ENCODE peak calls at places on chromosome 20, in nine cellular contexts. F is transverse colon; R is mammary epithelial cell; E is RWPE2; Q is foreskin fibroblast; I is activated CD8-positive, alpha-beta T cell treated with anti-CD3 and anti-CD28 coated beads for 36 hours; O is neural crest cell; B is A549; G is bronchial epithelial cell. X is an unnamed sample.
A peak's percentile ranks its signal among the peaks of the same experiment; 100 is the strongest.

GRCh38 chr20:51346686-51347485 is 195.6 kb downstream of the NFATC2 start:
- DNase-seq in Q (peak; percentile 81), R (peak; percentile 86), G (peak; percentile 69), F (no peak), I (no peak), B (peak; percentile 24), O (no peak), E (peak; percentile 93), X (no peak)

GRCh38 chr20:25507385-25508082 is 77.8 kb downstream of the NINL start:
- DNase-seq in O (no peak), F (no peak), G (no peak), Q (no peak), B (no peak), E (no peak), I (no peak), R (no peak), X (no peak)

GRCh38 chr20:24948939-24949679 is at the start of gene CST7:
- DNase-seq in G (no peak), Q (no peak), B (no peak), O (no peak), E (peak; percentile 57), F (peak; percentile 63), R (peak; percentile 52), I (peak; percentile 94), X (peak; percentile 57)

GRCh38 chr20:38291961-38292360 is 12.0 kb upstream of the BPI start:
- DNase-seq in I (no peak), O (no peak), E (no peak), B (no peak), Q (no peak), F (no peak), R (no peak), G (no peak), X (no peak)

GRCh38 chr20:33337531-33338165 is 54.6 kb downstream of the BPIFB1 start:
- DNase-seq in O (no peak), B (no peak), I (no peak), E (no peak), F (no peak), Q (no peak), R (no peak), G (no peak), X (peak; percentile 60)

GRCh38 chr20:47995661-47996060 is 210.4 kb upstream of the SULF2 start:
- DNase-seq in Q (no peak), B (no peak), E (peak; percentile 17), O (no peak), R (no peak), F (no peak), G (no peak), I (no peak), X (no peak)

GRCh38 chr20:50724851-50725721 is 6.3 kb upstream of the PARD6B start:
- DNase-seq in F (peak; percentile 53), O (peak; percentile 28), B (peak; percentile 73), I (peak; percentile 91), E (peak; percentile 99), Q (peak; percentile 97), R (peak; percentile 98), G (peak; percentile 97), X (peak; percentile 19)

GRCh38 chr20:44648068-44648467 is 3.4 kb downstream of the ADA start:
- DNase-seq in B (no peak), Q (no peak), R (no peak), O (no peak), E (peak; percentile 72), F (no peak), I (no peak), G (no peak), X (no peak)

GRCh38 chr20:33653900-33654596 is 8.1 kb upstream of the C20orf144 start:
- DNase-seq in F (peak; percentile 87), I (no peak), Q (no peak), O (no peak), R (peak; percentile 34), G (no peak), E (peak; percentile 92), B (no peak), X (no peak)

GRCh38 chr20:50270569-50270968 is 79.9 kb downstream of the CEBPB start:
- DNase-seq in O (no peak), R (no peak), E (no peak), G (no peak), I (peak; percentile 28), Q (no peak), F (no peak), B (no peak), X (no peak)

GRCh38 chr20:3786126-3786484 is 435 bp downstream of the CENPB start:
- DNase-seq in E (no peak), G (peak; percentile 28), I (peak; percentile 59), B (no peak), F (peak; percentile 56), Q (peak; percentile 80), O (no peak), R (peak; percentile 52), X (peak; percentile 73)

GRCh38 chr20:37200926-37201826 is 21.8 kb upstream of the MROH8 start:
- DNase-seq in R (no peak), O (no peak), F (no peak), E (no peak), Q (no peak), G (no peak), B (no peak), I (no peak), X (no peak)

DNA sequence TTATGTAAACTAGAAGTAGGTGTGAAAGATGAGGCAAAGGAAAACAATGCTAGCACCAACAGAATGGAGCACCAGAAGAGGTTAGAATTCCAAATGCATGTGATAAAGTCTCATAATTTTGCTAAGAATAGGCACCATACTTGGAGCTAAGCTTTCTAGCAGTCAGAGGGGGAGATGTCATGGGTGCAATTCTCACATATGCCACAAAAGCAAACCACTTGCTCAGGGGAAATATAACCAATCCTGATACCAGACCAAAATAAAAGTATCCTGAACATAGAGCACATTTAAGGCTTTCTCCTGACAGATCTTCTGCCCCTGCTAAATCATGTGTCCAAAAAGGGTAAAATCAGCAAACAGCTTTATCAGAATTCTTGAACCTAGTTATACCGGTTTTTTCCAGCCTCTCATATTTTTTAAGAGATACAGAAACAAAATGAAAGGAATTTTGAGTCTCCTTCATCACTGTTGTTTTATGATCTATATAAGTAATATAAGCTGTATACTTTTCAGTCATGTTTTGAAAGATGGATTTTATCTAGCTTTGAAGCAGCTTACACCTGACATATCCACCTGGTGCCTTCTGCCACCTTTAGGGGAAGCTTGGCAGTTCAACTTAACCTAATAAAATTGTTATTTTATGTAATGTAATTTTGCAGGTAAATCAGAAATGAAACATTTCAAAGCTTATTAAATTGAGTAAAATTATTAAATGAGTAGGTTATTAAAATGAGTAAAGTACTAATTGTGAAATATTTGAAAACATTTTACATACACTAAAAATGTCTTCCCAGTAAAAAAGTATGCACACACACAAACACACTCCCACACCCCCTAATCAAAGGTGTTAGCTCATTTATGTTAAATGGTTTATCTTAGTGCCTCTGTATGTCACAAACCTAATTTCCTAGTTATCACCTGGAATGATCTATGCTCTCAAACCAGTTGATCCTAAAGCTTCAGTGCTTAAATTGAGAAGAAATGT is 2.8 kb downstream of the SPO11 start:
- DNase-seq in F (no peak), I (no peak), O (no peak), B (no peak), E (no peak), Q (no peak), R (peak; percentile 8), G (peak; percentile 40), X (no peak)
- TF ChIP-seq CTCF in F (no peak), I (no peak), O (peak; percentile 69), B (peak; percentile 35), E (peak; percentile 98), Q (no peak), R (peak; percentile 77), G (peak; percentile 22), X (no peak)

GRCh38 chr20:58691773-58692578 is 624 bp upstream of the NPEPL1 start:
- DNase-seq in R (no peak), I (no peak), F (peak; percentile 39), G (peak; percentile 27), Q (peak; percentile 54), B (no peak), O (no peak), E (peak; percentile 82), X (no peak)

GRCh38 chr20:58694241-58695083 is 1.9 kb downstream of the NPEPL1 start:
- DNase-seq in B (no peak), G (no peak), R (no peak), I (no peak), E (peak; percentile 83), O (no peak), F (no peak), Q (no peak), X (no peak)

GRCh38 chr20:58691405-58691772 is 1.2 kb upstream of the NPEPL1 start:
- DNase-seq in E (peak; percentile 68), G (no peak), O (no peak), I (no peak), R (no peak), Q (no peak), F (no peak), B (no peak), X (no peak)

GRCh38 chr20:58693226-58694006 is 816 bp downstream of the NPEPL1 start:
- DNase-seq in E (peak; percentile 87), R (no peak), I (no peak), Q (peak; percentile 36), F (peak; percentile 28), O (no peak), B (peak; percentile 6), G (no peak), X (peak; percentile 48)

GRCh38 chr20:58692579-58693225 is at the start of gene NPEPL1:
- DNase-seq in R (peak; percentile 24), F (peak; percentile 79), O (peak; percentile 53), E (peak; percentile 79), B (peak; percentile 74), Q (peak; percentile 86), I (peak; percentile 61), G (peak; percentile 32), X (peak; percentile 99)
- TF ChIP-seq CTCF in R (no peak), F (peak; percentile 7), O (peak; percentile 28), E (peak; percentile 95), B (peak; percentile 45), Q (no peak), I (no peak), G (peak; percentile 22), X (peak; percentile 70)

GRCh38 chr20:6416371-6416770 is 293.5 kb upstream of the FERMT1 start:
- DNase-seq in R (no peak), O (no peak), I (no peak), E (no peak), F (no peak), G (no peak), Q (no peak), B (no peak), X (no peak)
- TF ChIP-seq CTCF in R (no peak), O (peak; percentile 13), I (no peak), E (no peak), F (no peak), G (no peak), Q (no peak), B (no peak), X (no peak)

DNA sequence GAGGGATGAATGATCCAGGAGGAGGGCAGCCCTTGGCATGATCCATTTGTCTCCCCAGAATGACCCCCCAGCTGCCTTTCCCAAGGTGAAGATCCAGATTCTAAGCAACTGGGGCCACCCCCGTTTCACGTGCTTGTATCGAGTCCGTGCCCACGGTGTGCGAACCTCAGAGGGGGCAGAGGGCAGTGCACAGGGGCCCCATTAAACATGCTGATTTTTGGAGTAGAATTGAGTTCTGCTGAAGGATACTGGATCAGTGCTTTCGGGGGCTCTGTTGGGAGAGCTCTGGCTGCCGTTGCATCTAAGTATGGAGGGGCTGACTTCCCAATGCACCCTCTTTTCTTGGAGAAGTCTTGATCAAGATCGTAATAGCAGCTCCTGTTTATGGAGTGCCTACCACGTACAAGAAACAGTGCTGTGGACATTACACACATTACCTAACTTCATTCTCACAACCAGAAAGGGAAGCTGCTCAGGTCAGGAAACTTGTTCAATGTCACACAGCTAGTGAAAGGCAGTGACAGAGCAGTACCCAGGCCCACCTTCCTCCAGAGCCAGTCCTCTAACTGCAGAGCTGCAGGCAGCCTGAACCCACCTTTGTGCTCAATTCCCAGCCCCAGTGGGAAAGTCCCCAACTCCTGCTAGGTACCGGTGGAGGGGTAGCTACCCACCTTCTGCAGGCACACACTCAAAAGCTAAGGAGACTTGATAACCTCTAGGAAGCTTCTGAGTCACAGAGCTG is 5.4 kb downstream of the SPAG4 start:
- DNase-seq in E (peak; percentile 80), B (no peak), G (no peak), F (no peak), O (no peak), R (no peak), I (no peak), Q (no peak), X (no peak)
- TF ChIP-seq CTCF in E (no peak), B (no peak), G (no peak), F (no peak), O (no peak), R (no peak), I (no peak), Q (no peak), X (no peak)